ENCODE peak calls at places on chromosomes 6 and 20, in seven cellular contexts. Y is neuronal stem cell, T is DND-41, G is cardiac muscle cell, W is GM23248, E is fibroblast of lung, B is A673. C is an unnamed sample. For H3K4me1 and H3K27me3, the result is how much of the 10 kb centered on the place peaks cover.

GRCh38 chr6:63636516-63636968 is 940 bp downstream of the PHF3 start:
- DNase-seq in Y (peak), T (peak), G (peak), W (peak), E (peak), B (peak), C (peak)

GRCh38 chr20:11156922-11157321 is 483.1 kb upstream of the JAG1 start:
- DNase-seq in Y (no peak), T (no peak), G (no peak), W (no peak), E (no peak), B (no peak), C (no peak)

GRCh38 chr6:131258816-131259476 is 123.7 kb downstream of the AKAP7 start:
- DNase-seq in Y (no peak), T (no peak), G (peak), W (no peak), E (peak), B (no peak), C (no peak)

GRCh38 chr20:42260216-42260615 is 642.0 kb upstream of the CHD6 start:
- DNase-seq in Y (no peak), T (no peak), G (no peak), W (no peak), E (no peak), B (no peak), C (no peak)

GRCh38 chr20:51021067-51022025 is 1.6 kb downstream of the KCNG1 start:
- DNase-seq in Y (no peak), T (no peak), G (peak), W (no peak), E (peak), B (no peak), C (no peak)

GRCh38 chr6:47203968-47204611 is 105.6 kb downstream of the TNFRSF21 start:
- DNase-seq in Y (no peak), T (no peak), G (no peak), W (no peak), E (no peak), B (no peak), C (no peak)

GRCh38 chr6:169722362-169723199 is 1.7 kb downstream of the PHF10 start:
- DNase-seq in Y (peak), T (peak), G (peak), W (peak), E (peak), B (peak), C (peak)

GRCh38 chr6:72672906-72673305 is 51.0 kb downstream of the KCNQ5 start:
- DNase-seq in Y (no peak), T (no peak), G (no peak), W (no peak), E (no peak), B (peak), C (no peak)

GRCh38 chr6:39389372-39389767 is 66.9 kb upstream of the KCNK16 start:
- DNase-seq in Y (peak), T (no peak), G (peak), W (peak), E (peak), B (peak), C (no peak)

GRCh38 chr6:12258591-12258990 is 31.6 kb upstream of the EDN1 start:
- DNase-seq in Y (no peak), T (no peak), G (no peak), W (peak), E (no peak), B (no peak), C (no peak)

GRCh38 chr6:127516676-127517273 is 2.4 kb downstream of the MTCL3 start:
- DNase-seq in Y (peak), T (peak), G (peak), W (peak), E (peak), B (peak), C (no peak)

GRCh38 chr6:29681811-29682210 is 859 bp upstream of the ZFP57 start:
- DNase-seq in Y (no peak), T (no peak), G (no peak), W (no peak), E (no peak), B (no peak), C (no peak)

GRCh38 chr20:47220161-47220582 is 136.3 kb downstream of the ZMYND8 start:
- DNase-seq in Y (peak), T (peak), G (peak), W (peak), E (peak), B (peak), C (no peak)

GRCh38 chr20:37968726-37969401 is 64.4 kb downstream of the TTI1 start:
- DNase-seq in Y (no peak), T (no peak), G (no peak), W (peak), E (no peak), B (peak), C (peak)

GRCh38 chr6:5302995-5303622 is 41.8 kb downstream of the FARS2 start:
- DNase-seq in Y (peak), T (no peak), G (peak), W (peak), E (no peak), B (no peak), C (no peak)

GRCh38 chr6:121826156-121826810 is 390.8 kb downstream of the GJA1 start:
- DNase-seq in Y (no peak), T (no peak), G (no peak), W (peak), E (peak), B (peak), C (no peak)

GRCh38 chr6:99032396-99032795 is 84.7 kb upstream of the FBXL4 start:
- DNase-seq in Y (no peak), T (no peak), G (no peak), W (no peak), E (no peak), B (no peak), C (no peak)

GRCh38 chr6:99031957-99032356 is 84.2 kb upstream of the FBXL4 start:
- DNase-seq in Y (no peak), T (no peak), G (no peak), W (no peak), E (no peak), B (no peak), C (no peak)

GRCh38 chr6:99030915-99031314 is 83.2 kb upstream of the FBXL4 start:
- DNase-seq in Y (no peak), T (no peak), G (no peak), W (no peak), E (no peak), B (no peak), C (no peak)

GRCh38 chr6:99036672-99037071 is 88.9 kb upstream of the FBXL4 start:
- DNase-seq in Y (no peak), T (no peak), G (no peak), W (no peak), E (no peak), B (no peak), C (no peak)
- H3K4me1 ChIP-seq in Y (under half), T (under half), G (under half), W (under half), E (under half), B (under half), C (under half)

DNA sequence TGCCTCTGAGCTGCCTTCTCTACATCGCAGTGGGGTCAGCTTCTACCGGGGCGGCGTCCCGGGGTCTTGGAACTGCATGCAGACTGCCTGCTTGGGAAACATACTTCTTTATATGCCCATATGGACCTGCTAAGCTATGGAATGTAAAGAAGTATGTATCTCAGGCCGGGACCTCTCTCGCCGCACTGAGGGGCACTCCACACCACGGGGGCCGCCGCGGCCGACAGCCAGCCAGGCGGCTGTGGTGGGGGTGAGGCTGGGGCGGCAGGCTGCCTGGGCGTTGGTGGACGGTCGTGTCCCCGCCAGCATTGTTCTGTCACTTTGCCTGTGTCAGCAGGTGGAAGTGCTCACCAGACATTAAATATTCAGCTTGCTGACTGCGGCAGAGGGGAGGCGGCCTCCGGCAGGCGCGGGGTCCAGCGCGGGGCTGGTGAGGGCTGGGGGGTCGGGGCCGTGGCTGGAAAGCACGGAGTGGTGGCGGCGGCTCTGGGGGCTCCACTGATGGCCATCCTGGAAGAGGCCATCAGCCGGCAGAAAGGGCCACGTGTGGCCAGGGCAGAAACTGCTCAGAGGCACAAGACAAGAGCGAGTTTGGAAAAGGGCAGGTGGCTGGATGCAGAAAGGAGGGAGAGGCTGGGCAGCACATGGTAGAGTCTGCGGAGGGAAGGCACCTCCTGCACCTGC is 78.6 kb upstream of the GATA5 start:
- DNase-seq in Y (no peak), T (no peak), G (no peak), W (no peak), E (no peak), B (no peak), C (no peak)
- H3K27me3 ChIP-seq in Y (under half), T (under half), G (under half), W (half or more), E (under half), B (half or more), C (under half)

GRCh38 chr6:11043961-11044711 is at the start of gene ELOVL2:
- DNase-seq in Y (peak), T (no peak), G (peak), W (peak), E (peak), B (peak), C (no peak)

GRCh38 chr6:11043552-11043960 is 549 bp downstream of the ELOVL2 start:
- DNase-seq in Y (peak), T (no peak), G (peak), W (peak), E (no peak), B (no peak), C (no peak)

GRCh38 chr6:11042025-11042749 is 1.9 kb downstream of the ELOVL2 start:
- DNase-seq in Y (no peak), T (no peak), G (no peak), W (no peak), E (no peak), B (no peak), C (no peak)

GRCh38 chr6:11044712-11045167 is 635 bp upstream of the ELOVL2 start:
- DNase-seq in Y (no peak), T (no peak), G (no peak), W (no peak), E (no peak), B (no peak), C (no peak)

DNA sequence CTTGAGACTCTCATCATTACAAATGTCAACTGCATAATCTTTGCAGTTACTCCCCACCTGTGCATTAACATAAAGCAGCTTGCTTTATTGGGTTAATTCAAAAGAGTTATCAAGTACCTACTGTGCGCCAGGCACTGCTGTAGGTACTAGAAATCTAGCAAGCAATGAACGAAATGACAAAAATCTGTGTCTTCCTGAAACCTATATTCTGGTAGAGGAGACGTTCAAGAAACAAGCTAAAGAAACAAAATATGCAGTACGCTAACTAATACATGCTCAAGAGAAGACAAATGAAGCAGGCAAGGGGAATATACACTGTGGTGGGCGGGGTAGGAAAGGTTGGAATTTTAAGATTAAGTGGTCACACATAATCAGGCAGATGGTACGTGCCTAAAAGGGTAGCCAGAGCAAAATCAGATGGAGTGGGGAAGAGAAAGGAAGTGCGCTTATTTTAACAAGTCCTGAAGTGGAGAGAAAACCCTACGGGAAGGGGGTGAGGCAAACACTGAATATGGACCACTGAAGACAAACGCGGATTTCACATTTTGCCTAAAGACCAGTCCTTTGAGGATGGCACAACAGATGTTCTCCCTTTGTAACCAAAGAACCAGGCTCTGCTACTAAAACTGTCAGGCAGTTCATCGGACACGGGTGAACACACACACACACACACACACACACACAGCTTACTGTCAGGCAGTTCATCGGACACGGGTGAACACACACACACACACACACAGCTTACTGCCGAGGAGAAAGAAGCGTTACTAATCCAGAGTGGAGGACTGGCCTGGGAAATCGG is 1.2 kb downstream of the ELOVL2 start:
- DNase-seq in Y (peak), T (no peak), G (no peak), W (no peak), E (peak), B (peak), C (no peak)
- H3K4me3 ChIP-seq in Y (peak), T (no peak), G (peak), W (peak), E (peak), B (peak), C (peak)

GRCh38 chr6:111757342-111757741 is 115.9 kb downstream of the FYN start:
- DNase-seq in Y (no peak), T (no peak), G (no peak), W (peak), E (peak), B (no peak), C (no peak)
- H3K4me1 ChIP-seq in Y (under half), T (under half), G (under half), W (half or more), E (under half), B (under half), C (under half)

GRCh38 chr6:157484181-157484580 is 103.2 kb downstream of the ZDHHC14 start:
- DNase-seq in Y (no peak), T (no peak), G (no peak), W (no peak), E (no peak), B (no peak), C (no peak)
- H3K27me3 ChIP-seq in Y (under half), T (under half), G (under half), W (under half), E (under half), B (under half), C (under half)

GRCh38 chr6:342832-343179 is 48.7 kb upstream of the IRF4 start:
- DNase-seq in Y (no peak), T (no peak), G (no peak), W (no peak), E (no peak), B (no peak), C (no peak)
- H3K4me3 ChIP-seq in Y (no peak), T (no peak), G (no peak), W (no peak), E (no peak), B (no peak), C (no peak)

C was measured in tibial artery.